ENCODE peak calls at places on chromosomes 11 and 22, in ten cellular contexts. C is NCI-H510A treated with DMSO at 0.1 percent for 48 hours; F is NCI-H1436 treated with DMSO at 0.1 percent for 48 hours; X is T-helper 1 cell; B is AG08396; T is adipocyte; N is mesothelial cell of epicardium; Y is fibroblast of the aortic adventitia; I is activated naive CD4-positive, alpha-beta T cell; R is HT1080. U is an unnamed sample.

GRCh38 chr22:46547883-46548244 is 10.4 kb upstream of the CELSR1 start:
- DNase-seq in N (no peak), F (no peak), C (no peak), I (no peak), R (peak), Y (peak), X (no peak), B (peak), T (peak), U (no peak)

GRCh38 chr11:2528301-2529050 is 83.7 kb downstream of the KCNQ1 start:
- DNase-seq in T (no peak), Y (no peak), I (no peak), C (no peak), B (no peak), X (no peak), R (no peak), F (no peak), N (peak), U (no peak)

GRCh38 chr11:19905280-19905853 is 192.7 kb downstream of the NAV2 start:
- DNase-seq in B (peak), R (peak), F (no peak), X (no peak), T (peak), N (no peak), Y (peak), I (no peak), C (peak), U (peak)

GRCh38 chr22:17896552-17896951 is 122.3 kb upstream of the BID start:
- DNase-seq in F (no peak), R (no peak), B (no peak), Y (no peak), T (no peak), X (no peak), C (peak), I (no peak), N (no peak), U (no peak)

GRCh38 chr11:64712430-64713030 is 10.5 kb downstream of the NRXN2 start:
- DNase-seq in B (no peak), F (no peak), C (no peak), N (no peak), X (no peak), R (no peak), Y (no peak), I (no peak), T (no peak), U (no peak)

GRCh38 chr11:2916892-2917645 is 12.2 kb downstream of the PHLDA2 start:
- DNase-seq in C (no peak), Y (no peak), I (no peak), F (no peak), T (no peak), B (no peak), X (no peak), N (no peak), R (no peak), U (no peak)

GRCh38 chr11:105073486-105074200 is 28.5 kb upstream of the CARD16 start:
- DNase-seq in R (no peak), I (no peak), Y (no peak), X (no peak), B (no peak), C (no peak), N (no peak), F (no peak), T (no peak), U (no peak)

GRCh38 chr11:18394928-18395734 is 768 bp downstream of the LDHA start:
- DNase-seq in R (no peak), F (no peak), N (no peak), B (no peak), C (peak), T (peak), X (no peak), Y (no peak), I (no peak), U (no peak)

GRCh38 chr11:534592-535518 is 521 bp downstream of the HRAS start:
- DNase-seq in F (no peak), B (peak), Y (no peak), T (peak), X (no peak), R (no peak), C (peak), I (no peak), N (no peak), U (no peak)

GRCh38 chr11:13220148-13220547 is 57.4 kb upstream of the BMAL1 start:
- DNase-seq in I (no peak), X (no peak), Y (no peak), B (no peak), C (no peak), T (no peak), N (no peak), F (no peak), R (no peak), U (no peak)

GRCh38 chr11:130625907-130626306 is 177.5 kb downstream of the ADAMTS15 start:
- DNase-seq in B (no peak), Y (no peak), F (no peak), R (no peak), T (no peak), C (no peak), X (no peak), I (no peak), N (no peak), U (no peak)

GRCh38 chr22:31230871-31231621 is 18.9 kb downstream of the LIMK2 start:
- DNase-seq in B (peak), R (peak), C (peak), T (peak), N (no peak), F (no peak), X (no peak), I (no peak), Y (peak), U (peak)

GRCh38 chr22:37499789-37500188 is 13.6 kb upstream of the MFNG start:
- DNase-seq in B (no peak), F (no peak), Y (no peak), T (no peak), R (no peak), I (no peak), N (no peak), C (no peak), X (no peak), U (no peak)

GRCh38 chr22:44838316-44839016 is 86.1 kb downstream of the ARHGAP8 start:
- DNase-seq in T (no peak), X (no peak), N (no peak), B (no peak), I (no peak), F (no peak), C (no peak), Y (no peak), R (no peak), U (no peak)

GRCh38 chr22:28703436-28703835 is 23.8 kb upstream of the TTC28 start:
- DNase-seq in X (no peak), N (no peak), C (no peak), I (no peak), B (no peak), F (no peak), R (no peak), T (peak), Y (peak), U (no peak)

GRCh38 chr22:29457730-29458129 is 19.3 kb downstream of the RFPL1 start:
- DNase-seq in I (no peak), C (peak), R (peak), N (no peak), F (no peak), X (no peak), B (peak), Y (peak), T (peak), U (no peak)

GRCh38 chr11:116993599-116993998 is 104.6 kb downstream of the SIK3 start:
- DNase-seq in I (no peak), F (no peak), B (no peak), X (no peak), C (no peak), N (no peak), T (no peak), Y (no peak), R (no peak), U (no peak)

GRCh38 chr11:77201991-77202841 is 74.2 kb downstream of the MYO7A start:
- DNase-seq in R (no peak), B (no peak), N (no peak), C (no peak), I (no peak), X (no peak), T (no peak), F (no peak), Y (no peak), U (no peak)

GRCh38 chr11:120527111-120527748 is 15.7 kb downstream of the GRIK4 start:
- DNase-seq in Y (peak), I (no peak), R (peak), B (peak), T (peak), X (no peak), F (no peak), N (no peak), C (no peak), U (no peak)

GRCh38 chr11:113411536-113411935 is 24.0 kb downstream of the ANKK1 start:
- DNase-seq in X (no peak), Y (no peak), B (no peak), I (no peak), N (no peak), C (no peak), R (no peak), F (no peak), T (no peak), U (peak)

GRCh38 chr11:69985654-69986420 is 92.3 kb upstream of the ANO1 start:
- DNase-seq in C (no peak), Y (no peak), B (peak), N (no peak), T (peak), X (no peak), R (no peak), F (no peak), I (no peak), U (no peak)

GRCh38 chr11:57324154-57324885 is 432 bp downstream of the TNKS1BP1 start:
- DNase-seq in N (peak), Y (peak), B (peak), R (peak), T (peak), C (no peak), F (no peak), I (no peak), X (no peak), U (no peak)

GRCh38 chr11:16986434-16987204 is 27.6 kb downstream of the PLEKHA7 start:
- DNase-seq in R (no peak), T (no peak), Y (no peak), F (no peak), I (no peak), N (no peak), B (no peak), X (no peak), C (no peak), U (peak)

GRCh38 chr11:92302766-92303165 is 78.1 kb downstream of the FAT3 start:
- DNase-seq in T (no peak), I (no peak), B (peak), N (no peak), Y (no peak), C (no peak), R (no peak), X (no peak), F (no peak), U (no peak)

GRCh38 chr11:4178813-4179662 is 84.4 kb downstream of the RRM1 start:
- DNase-seq in N (no peak), Y (no peak), F (no peak), X (no peak), I (no peak), T (no peak), C (no peak), R (no peak), B (no peak), U (no peak)

GRCh38 chr11:33329705-33330329 is 72.6 kb downstream of the HIPK3 start:
- DNase-seq in T (peak), X (no peak), N (no peak), R (peak), I (no peak), B (peak), F (no peak), Y (peak), C (peak), U (no peak)

GRCh38 chr11:83881428-83881827 is 595.3 kb upstream of the CCDC90B start:
- DNase-seq in N (no peak), F (no peak), R (no peak), C (no peak), Y (no peak), I (no peak), B (no peak), T (no peak), X (no peak), U (no peak)

U was measured in NCI-H2107.